ENCODE peak calls at places on chromosomes 2 and 18, in six cellular contexts. Y is HCT116, T is GM12891, G is stomach, M is breast epithelium, K is sigmoid colon. C is an unnamed sample.

GRCh38 chr2:168843253-168843652 is 40.8 kb downstream of the NOSTRIN start:
- DNase-seq in K (no peak), M (no peak), T (no peak), G (no peak), Y (no peak), C (no peak)

GRCh38 chr2:79437416-79438281 is 75.2 kb upstream of the CTNNA2 start:
- DNase-seq in M (no peak), Y (no peak), G (no peak), T (no peak), K (no peak), C (no peak)

GRCh38 chr18:11047817-11048216 is 101.6 kb downstream of the PIEZO2 start:
- DNase-seq in T (no peak), G (no peak), Y (no peak), K (no peak), M (no peak), C (no peak)

GRCh38 chr18:69127844-69128486 is 272.7 kb upstream of the DOK6 start:
- DNase-seq in T (no peak), G (no peak), Y (no peak), K (no peak), M (no peak), C (no peak)

GRCh38 chr2:122055541-122055940 is 300.1 kb downstream of the TSN start:
- DNase-seq in K (no peak), G (no peak), Y (no peak), M (no peak), T (no peak), C (no peak)

GRCh38 chr2:176111891-176112374 is 4.6 kb upstream of the HOXD10 start:
- DNase-seq in T (no peak), M (peak; percentile 34), G (no peak), Y (no peak), K (no peak), C (no peak)

GRCh38 chr2:58182527-58182926 is 58.6 kb downstream of the FANCL start:
- DNase-seq in K (no peak), Y (no peak), G (no peak), M (no peak), T (no peak), C (no peak)

GRCh38 chr2:231614559-231615057 is 21.9 kb downstream of the TEX44 start:
- DNase-seq in T (peak; percentile 37), M (no peak), G (peak; percentile 41), Y (no peak), K (no peak), C (no peak)

GRCh38 chr2:79776461-79777146 is 263.8 kb downstream of the CTNNA2 start:
- DNase-seq in T (no peak), Y (no peak), G (no peak), K (no peak), M (no peak), C (no peak)

GRCh38 chr2:192196451-192197194 is 1.9 kb upstream of the TMEFF2 start:
- DNase-seq in M (no peak), G (no peak), K (no peak), T (no peak), Y (no peak), C (no peak)

GRCh38 chr18:10938241-10938640 is 211.1 kb downstream of the PIEZO2 start:
- DNase-seq in K (no peak), T (no peak), G (no peak), Y (no peak), M (no peak), C (no peak)

GRCh38 chr2:29450823-29451222 is 335.6 kb downstream of the CLIP4 start:
- DNase-seq in M (no peak), G (no peak), T (no peak), K (no peak), Y (no peak), C (no peak)

GRCh38 chr18:63795611-63796010 is 20.4 kb downstream of the SERPINB7 start:
- DNase-seq in M (no peak), K (no peak), G (no peak), Y (no peak), T (no peak), C (no peak)

GRCh38 chr18:9673296-9674251 is 34.5 kb upstream of the RAB31 start:
- DNase-seq in T (peak; percentile 73), G (peak; percentile 74), M (no peak), Y (peak; percentile 90), K (no peak), C (no peak)

GRCh38 chr2:217054791-217055190 is 194.9 kb upstream of the TNP1 start:
- DNase-seq in Y (no peak), M (no peak), G (no peak), T (no peak), K (no peak), C (no peak)

GRCh38 chr2:119195887-119196286 is 27.7 kb upstream of the STEAP3 start:
- DNase-seq in G (no peak), K (no peak), Y (no peak), T (no peak), M (no peak), C (no peak)

GRCh38 chr2:231049286-231050017 is 7.2 kb upstream of the PSMD1 start:
- DNase-seq in Y (no peak), K (no peak), G (no peak), T (no peak), M (no peak), C (no peak)

GRCh38 chr2:47299555-47299954 is 103.4 kb upstream of the MSH2 start:
- DNase-seq in Y (no peak), G (no peak), K (no peak), M (no peak), T (no peak), C (no peak)

GRCh38 chr2:43219383-43220228 is 6.8 kb downstream of the ZFP36L2 start:
- DNase-seq in M (peak; percentile 87), T (peak; percentile 72), G (peak; percentile 92), Y (peak; percentile 75), K (peak; percentile 95), C (peak; percentile 94)

GRCh38 chr2:38076710-38077430 is 919 bp upstream of the CYP1B1 start:
- DNase-seq in G (peak; percentile 70), K (peak; percentile 88), M (peak; percentile 59), T (peak; percentile 68), Y (peak; percentile 48), C (no peak)

GRCh38 chr2:124283090-124283489 is 258.0 kb downstream of the CNTNAP5 start:
- DNase-seq in K (no peak), M (peak; percentile 50), G (peak; percentile 39), Y (no peak), T (no peak), C (no peak)

GRCh38 chr2:15912203-15912602 is 28.1 kb upstream of the MYCN start:
- DNase-seq in Y (no peak), M (peak; percentile 68), K (peak; percentile 83), T (no peak), G (no peak), C (no peak)

GRCh38 chr2:138170495-138170894 is 206.2 kb downstream of the HNMT start:
- DNase-seq in M (no peak), G (no peak), K (no peak), T (no peak), Y (no peak), C (no peak)

DNA sequence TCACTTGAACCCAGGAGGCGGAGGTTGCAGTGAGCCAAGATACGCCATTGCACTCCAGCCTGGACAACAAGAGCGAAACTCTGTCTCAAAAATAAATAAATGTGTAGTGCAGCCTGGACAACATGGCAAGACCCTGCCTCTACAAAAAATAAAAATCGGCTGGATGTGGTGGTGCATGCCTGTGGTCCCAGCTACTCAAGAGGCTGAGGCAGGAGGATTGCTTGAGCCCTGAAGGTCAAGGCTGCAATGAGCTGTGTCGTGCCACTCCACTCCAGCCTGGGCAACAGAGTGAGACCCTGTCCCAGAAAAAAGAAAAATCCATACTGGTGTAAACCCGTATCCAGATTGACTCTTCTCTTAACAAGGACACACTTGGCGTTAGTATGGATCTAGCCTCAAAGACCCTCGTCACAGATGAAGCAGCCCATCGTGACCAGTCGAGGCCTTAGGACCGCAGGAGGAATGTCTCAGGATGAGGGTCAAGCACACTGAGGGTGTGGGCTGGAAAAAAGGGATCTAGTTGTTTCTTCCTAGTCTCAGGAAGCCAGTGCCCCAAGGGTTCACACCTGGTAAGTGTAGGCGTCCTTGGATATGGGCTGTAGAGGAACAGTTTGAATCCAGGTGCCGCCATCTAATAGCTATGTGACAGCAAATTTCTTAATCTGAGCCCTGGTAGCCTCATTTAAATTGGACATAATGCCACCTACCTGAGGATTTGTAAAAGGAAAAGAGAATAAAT is 4.0 kb upstream of the GPBAR1 start:
- DNase-seq in Y (no peak), G (no peak), T (no peak), M (peak; percentile 5), K (peak; percentile 39), C (no peak)
- TF ChIP-seq POLR2AphosphoS5 in Y (no peak), G (no peak), T (peak; percentile 4), M (no peak), K (no peak), C (no peak)

GRCh38 chr2:99490088-99491065 is 560 bp upstream of the REV1 start:
- DNase-seq in K (peak; percentile 95), M (peak; percentile 84), T (peak; percentile 91), G (peak; percentile 91), Y (peak; percentile 83), C (no peak)
- TF ChIP-seq POLR2A in K (no peak), M (no peak), T (no peak), G (no peak), Y (no peak), C (no peak)

DNA sequence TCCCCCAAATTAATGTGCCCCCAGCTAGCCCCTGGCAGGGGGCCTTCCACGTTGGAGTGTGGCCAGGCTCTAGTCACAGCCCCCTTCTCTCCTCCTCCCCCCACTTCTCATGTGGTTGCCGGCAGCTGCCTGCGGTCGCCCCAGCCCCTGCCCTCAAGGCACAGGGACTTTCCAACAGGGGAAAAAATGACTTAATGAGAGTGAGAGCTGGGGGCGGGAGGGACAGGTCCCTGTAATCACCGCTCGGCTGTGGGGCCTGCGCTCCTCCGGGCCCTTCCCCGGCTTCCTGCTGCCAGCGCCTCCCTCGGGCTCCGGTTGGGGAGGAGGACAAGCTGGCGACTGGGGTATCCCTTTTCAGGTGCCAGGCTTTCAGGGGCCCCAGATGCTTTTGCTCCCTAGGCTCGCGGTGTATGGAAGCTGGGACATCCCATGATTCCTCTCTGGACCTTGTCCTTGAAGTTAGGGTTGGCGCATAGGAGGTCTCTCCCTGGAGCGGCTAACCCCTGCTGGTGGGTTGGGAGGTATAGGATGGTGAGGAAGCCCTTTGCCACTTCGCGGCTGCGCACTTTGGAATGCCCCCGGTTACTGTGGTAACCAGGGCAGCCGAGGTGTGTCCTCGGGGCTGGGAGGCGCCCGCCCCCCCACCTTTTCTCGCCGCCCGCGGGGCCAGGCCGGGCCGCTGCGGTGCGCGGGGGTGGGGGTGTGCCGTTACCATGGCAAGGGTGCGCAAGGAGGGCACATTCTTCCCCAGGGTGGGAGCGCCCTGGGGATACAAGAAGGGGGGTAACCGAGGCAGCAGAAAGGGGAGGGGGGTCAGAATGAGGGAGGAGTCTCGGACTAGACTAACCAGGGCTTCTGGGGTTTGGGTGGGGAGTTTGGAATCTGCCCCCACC is 16.1 kb downstream of the WNT10A start:
- DNase-seq in T (peak; percentile 76), M (no peak), G (peak; percentile 41), K (no peak), Y (no peak), C (no peak)
- TF ChIP-seq POLR2AphosphoS5 in T (no peak), M (no peak), G (no peak), K (no peak), Y (peak; percentile 45), C (no peak)

DNA sequence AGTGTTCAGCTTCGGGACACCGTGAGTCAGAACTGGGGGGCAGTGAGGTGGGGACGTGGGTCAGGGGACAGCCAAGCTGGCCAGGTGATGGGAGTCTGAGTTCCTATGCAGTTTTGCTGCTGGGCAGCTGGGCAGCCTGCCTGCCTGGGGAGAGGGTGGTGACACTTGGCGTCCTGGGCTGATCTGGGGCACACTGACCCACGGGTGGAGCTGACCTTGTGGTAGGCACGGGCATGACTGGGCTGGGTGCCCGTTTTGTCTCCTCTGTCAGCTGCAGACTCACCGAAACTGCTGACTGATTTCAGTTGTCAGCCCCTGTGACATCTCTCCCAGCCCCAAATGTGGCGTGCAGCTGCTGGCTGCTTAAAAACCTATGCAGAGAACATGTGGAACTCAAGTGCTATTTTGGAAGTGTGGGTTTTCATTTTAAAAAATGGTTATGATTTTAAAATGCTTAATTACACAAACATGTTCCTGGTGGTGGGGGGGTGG is 32.6 kb upstream of the E2F6 start:
- DNase-seq in T (no peak), M (peak; percentile 69), K (peak; percentile 83), G (peak; percentile 81), Y (no peak), C (no peak)
- TF ChIP-seq POLR2A in T (no peak), M (no peak), K (no peak), G (no peak), Y (no peak), C (no peak)